ENCODE peak calls at places on chromosomes 1 and 21, in seven cellular contexts. One of them, this sample, is unnamed.

GRCh38 chr1:219324629-219325367 is 151.1 kb downstream of the LYPLAL1 start:
- DNase-seq in HCT116: peak
- DNase-seq in K562: no peak
- DNase-seq in GM12878: no peak
- DNase-seq in H1: no peak
- DNase-seq in HepG2: no peak
- DNase-seq in SK-N-SH: no peak
- DNase-seq in this sample: peak

GRCh38 chr1:7403265-7404045 is 367.6 kb upstream of the VAMP3 start:
- DNase-seq in HCT116: no peak
- DNase-seq in K562: no peak
- DNase-seq in GM12878: peak
- DNase-seq in H1: peak
- DNase-seq in HepG2: no peak
- DNase-seq in SK-N-SH: no peak
- DNase-seq in this sample: no peak

GRCh38 chr1:4724001-4724400 is 69.6 kb downstream of the AJAP1 start:
- DNase-seq in HCT116: no peak
- DNase-seq in K562: no peak
- DNase-seq in GM12878: no peak
- DNase-seq in H1: no peak
- DNase-seq in HepG2: no peak
- DNase-seq in SK-N-SH: no peak
- DNase-seq in this sample: no peak

GRCh38 chr1:63611231-63611630 is 18.0 kb downstream of the PGM1 start:
- DNase-seq in HCT116: no peak
- DNase-seq in K562: no peak
- DNase-seq in GM12878: no peak
- DNase-seq in H1: no peak
- DNase-seq in HepG2: no peak
- DNase-seq in SK-N-SH: no peak
- DNase-seq in this sample: no peak

GRCh38 chr1:214440219-214440965 is 111.0 kb downstream of the PTPN14 start:
- DNase-seq in HCT116: no peak
- DNase-seq in K562: no peak
- DNase-seq in GM12878: no peak
- DNase-seq in H1: no peak
- DNase-seq in HepG2: no peak
- DNase-seq in SK-N-SH: no peak
- DNase-seq in this sample: no peak

GRCh38 chr1:156870734-156871133 is 10.1 kb downstream of the NTRK1 start:
- DNase-seq in HCT116: no peak
- DNase-seq in K562: no peak
- DNase-seq in GM12878: no peak
- DNase-seq in H1: no peak
- DNase-seq in HepG2: no peak
- DNase-seq in SK-N-SH: no peak
- DNase-seq in this sample: no peak

GRCh38 chr21:44706706-44707615 is 4.4 kb downstream of the TSPEAR start:
- DNase-seq in HCT116: no peak
- DNase-seq in K562: no peak
- DNase-seq in GM12878: no peak
- DNase-seq in H1: peak
- DNase-seq in HepG2: no peak
- DNase-seq in SK-N-SH: peak
- DNase-seq in this sample: no peak

GRCh38 chr1:234958702-234959649 is 169.7 kb downstream of the TOMM20 start:
- DNase-seq in HCT116: no peak
- DNase-seq in K562: no peak
- DNase-seq in GM12878: no peak
- DNase-seq in H1: peak
- DNase-seq in HepG2: no peak
- DNase-seq in SK-N-SH: no peak
- DNase-seq in this sample: no peak

GRCh38 chr1:12282142-12282541 is 52.3 kb downstream of the VPS13D start:
- DNase-seq in HCT116: no peak
- DNase-seq in K562: no peak
- DNase-seq in GM12878: no peak
- DNase-seq in H1: no peak
- DNase-seq in HepG2: no peak
- DNase-seq in SK-N-SH: no peak
- DNase-seq in this sample: no peak

GRCh38 chr21:41095983-41096382 is 72.0 kb upstream of the BACE2 start:
- DNase-seq in HCT116: no peak
- DNase-seq in K562: no peak
- DNase-seq in GM12878: no peak
- DNase-seq in H1: no peak
- DNase-seq in HepG2: no peak
- DNase-seq in SK-N-SH: no peak
- DNase-seq in this sample: no peak

GRCh38 chr1:25836695-25837094 is 16.9 kb downstream of the MTFR1L start:
- DNase-seq in HCT116: no peak
- DNase-seq in K562: peak
- DNase-seq in GM12878: no peak
- DNase-seq in H1: no peak
- DNase-seq in HepG2: no peak
- DNase-seq in SK-N-SH: no peak
- DNase-seq in this sample: no peak

GRCh38 chr1:156113263-156114004 is 1.1 kb upstream of the LMNA start:
- DNase-seq in HCT116: no peak
- DNase-seq in K562: no peak
- DNase-seq in GM12878: no peak
- DNase-seq in H1: no peak
- DNase-seq in HepG2: no peak
- DNase-seq in SK-N-SH: peak
- DNase-seq in this sample: no peak

GRCh38 chr1:214941061-214941460 is 141.5 kb upstream of the KCNK2 start:
- DNase-seq in HCT116: no peak
- DNase-seq in K562: no peak
- DNase-seq in GM12878: no peak
- DNase-seq in H1: no peak
- DNase-seq in HepG2: no peak
- DNase-seq in SK-N-SH: no peak
- DNase-seq in this sample: no peak

GRCh38 chr1:180962178-180962577 is 49.5 kb downstream of the KIAA1614 start:
- DNase-seq in HCT116: no peak
- DNase-seq in K562: no peak
- DNase-seq in GM12878: no peak
- DNase-seq in H1: no peak
- DNase-seq in HepG2: no peak
- DNase-seq in SK-N-SH: no peak
- DNase-seq in this sample: no peak

GRCh38 chr1:16073490-16074104 is at the start of gene FAM131C:
- DNase-seq in HCT116: no peak
- DNase-seq in K562: peak
- DNase-seq in GM12878: no peak
- DNase-seq in H1: peak
- DNase-seq in HepG2: no peak
- DNase-seq in SK-N-SH: peak
- DNase-seq in this sample: peak

GRCh38 chr1:201123866-201124265 is 3.1 kb downstream of the ASCL5 start:
- DNase-seq in HCT116: no peak
- DNase-seq in K562: no peak
- DNase-seq in GM12878: no peak
- DNase-seq in H1: no peak
- DNase-seq in HepG2: no peak
- DNase-seq in SK-N-SH: no peak
- DNase-seq in this sample: no peak

GRCh38 chr1:241063281-241063680 is 293.7 kb downstream of the RGS7 start:
- DNase-seq in HCT116: no peak
- DNase-seq in K562: no peak
- DNase-seq in GM12878: no peak
- DNase-seq in H1: no peak
- DNase-seq in HepG2: no peak
- DNase-seq in SK-N-SH: no peak
- DNase-seq in this sample: no peak

DNA sequence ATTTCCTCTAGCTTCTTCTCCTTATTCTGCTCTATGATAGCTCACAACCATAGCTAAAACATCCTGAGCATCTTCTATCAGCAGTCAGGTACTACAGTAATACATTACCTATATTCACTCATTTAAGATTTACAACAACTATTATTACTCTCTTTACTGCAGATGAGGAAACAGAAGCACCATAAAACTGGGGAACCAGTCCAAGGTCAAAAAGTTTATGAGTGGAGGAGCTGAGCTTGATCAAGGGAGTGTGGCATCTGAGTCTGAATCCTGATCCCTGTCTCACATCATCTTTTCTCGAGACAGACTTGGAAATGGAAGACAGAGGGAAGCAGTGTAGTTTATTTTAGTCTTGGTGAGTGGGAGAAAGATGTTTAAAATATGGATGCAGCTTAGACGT is 288.6 kb downstream of the RGS7 start:
- DNase-seq in HCT116: no peak
- DNase-seq in K562: no peak
- DNase-seq in GM12878: no peak
- DNase-seq in H1: no peak
- DNase-seq in HepG2: no peak
- DNase-seq in SK-N-SH: no peak
- DNase-seq in this sample: no peak
- TF ChIP-seq JUND in HCT116: no peak
- TF ChIP-seq JUND in K562: no peak
- TF ChIP-seq JUND in GM12878: no peak
- TF ChIP-seq JUND in H1: no peak
- TF ChIP-seq JUND in HepG2: no peak
- TF ChIP-seq JUND in SK-N-SH: no peak
- TF ChIP-seq JUND in this sample: no peak

GRCh38 chr1:153380711-153381110 is 5.3 kb upstream of the S100A12 start:
- DNase-seq in HCT116: no peak
- DNase-seq in K562: no peak
- DNase-seq in GM12878: no peak
- DNase-seq in H1: no peak
- DNase-seq in HepG2: no peak
- DNase-seq in SK-N-SH: no peak
- DNase-seq in this sample: no peak

GRCh38 chr1:153379591-153379990 is 4.2 kb upstream of the S100A12 start:
- DNase-seq in HCT116: no peak
- DNase-seq in K562: no peak
- DNase-seq in GM12878: no peak
- DNase-seq in H1: no peak
- DNase-seq in HepG2: no peak
- DNase-seq in SK-N-SH: no peak
- DNase-seq in this sample: no peak

GRCh38 chr1:153371231-153371630 is 4.2 kb downstream of the S100A12 start:
- DNase-seq in HCT116: no peak
- DNase-seq in K562: no peak
- DNase-seq in GM12878: no peak
- DNase-seq in H1: no peak
- DNase-seq in HepG2: no peak
- DNase-seq in SK-N-SH: no peak
- DNase-seq in this sample: no peak

GRCh38 chr1:153374077-153374476 is 1.3 kb downstream of the S100A12 start:
- DNase-seq in HCT116: no peak
- DNase-seq in K562: no peak
- DNase-seq in GM12878: no peak
- DNase-seq in H1: no peak
- DNase-seq in HepG2: no peak
- DNase-seq in SK-N-SH: no peak
- DNase-seq in this sample: no peak

GRCh38 chr1:153375511-153375910 is at the start of gene S100A12:
- DNase-seq in HCT116: no peak
- DNase-seq in K562: no peak
- DNase-seq in GM12878: no peak
- DNase-seq in H1: no peak
- DNase-seq in HepG2: no peak
- DNase-seq in SK-N-SH: no peak
- DNase-seq in this sample: no peak
- TF ChIP-seq JUND in HCT116: no peak
- TF ChIP-seq JUND in K562: no peak
- TF ChIP-seq JUND in GM12878: no peak
- TF ChIP-seq JUND in H1: no peak
- TF ChIP-seq JUND in HepG2: no peak
- TF ChIP-seq JUND in SK-N-SH: no peak
- TF ChIP-seq JUND in this sample: no peak

GRCh38 chr21:36964398-36964797 is 2.1 kb downstream of the HLCS start:
- DNase-seq in HCT116: no peak
- DNase-seq in K562: no peak
- DNase-seq in GM12878: no peak
- DNase-seq in H1: no peak
- DNase-seq in HepG2: no peak
- DNase-seq in SK-N-SH: no peak
- DNase-seq in this sample: no peak

GRCh38 chr21:36960676-36961284 is 5.7 kb downstream of the HLCS start:
- DNase-seq in HCT116: no peak
- DNase-seq in K562: no peak
- DNase-seq in GM12878: no peak
- DNase-seq in H1: no peak
- DNase-seq in HepG2: no peak
- DNase-seq in SK-N-SH: no peak
- DNase-seq in this sample: no peak

GRCh38 chr21:36955783-36956182 is 10.7 kb downstream of the HLCS start:
- DNase-seq in HCT116: no peak
- DNase-seq in K562: no peak
- DNase-seq in GM12878: no peak
- DNase-seq in H1: no peak
- DNase-seq in HepG2: no peak
- DNase-seq in SK-N-SH: no peak
- DNase-seq in this sample: no peak

GRCh38 chr21:36962098-36962780 is 4.2 kb downstream of the HLCS start:
- DNase-seq in HCT116: no peak
- DNase-seq in K562: no peak
- DNase-seq in GM12878: no peak
- DNase-seq in H1: no peak
- DNase-seq in HepG2: no peak
- DNase-seq in SK-N-SH: peak
- DNase-seq in this sample: no peak

DNA sequence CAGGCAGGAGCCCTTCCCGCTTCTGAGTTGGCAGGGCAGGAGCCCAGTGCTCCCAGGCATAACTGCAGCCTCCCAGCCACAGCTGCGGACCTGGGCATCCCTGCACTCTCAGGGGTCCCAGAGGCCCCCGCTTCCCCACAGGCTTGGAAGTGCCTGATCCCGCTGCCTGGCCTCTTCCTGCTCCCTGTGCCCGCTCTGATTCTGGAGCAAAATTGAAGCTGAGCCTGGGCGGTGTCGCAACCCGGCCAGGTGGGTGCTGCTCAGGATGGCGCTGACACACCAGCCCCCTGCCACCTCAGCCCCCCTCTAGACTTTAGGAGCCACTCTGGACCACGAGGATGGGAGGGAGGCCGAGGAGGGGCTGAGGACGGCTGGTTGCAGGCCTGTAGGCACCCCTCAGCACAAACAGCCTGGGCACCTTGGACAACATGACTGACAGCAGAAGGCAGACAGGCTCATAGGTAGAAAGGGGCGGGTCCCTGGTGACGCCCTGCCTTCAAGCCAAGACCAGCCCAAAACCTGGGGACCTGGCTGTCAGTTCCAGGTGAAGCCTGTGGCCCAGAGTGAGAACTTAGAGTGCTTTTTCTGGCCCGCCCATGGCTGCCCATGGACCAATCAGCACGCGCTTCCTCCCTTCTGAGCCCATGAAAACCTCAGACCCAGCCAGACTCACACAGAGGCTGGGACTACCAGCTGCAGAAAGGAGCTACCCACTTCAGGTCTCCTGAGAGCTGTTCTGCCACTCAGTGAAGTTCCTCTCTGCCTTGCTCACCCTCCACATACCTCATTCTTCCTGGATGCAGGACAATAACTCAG is 7.2 kb downstream of the HLCS start:
- DNase-seq in HCT116: no peak
- DNase-seq in K562: no peak
- DNase-seq in GM12878: no peak
- DNase-seq in H1: peak
- DNase-seq in HepG2: no peak
- DNase-seq in SK-N-SH: no peak
- DNase-seq in this sample: no peak
- TF ChIP-seq JUND in HCT116: no peak
- TF ChIP-seq JUND in K562: no peak
- TF ChIP-seq JUND in GM12878: no peak
- TF ChIP-seq JUND in H1: no peak
- TF ChIP-seq JUND in HepG2: no peak
- TF ChIP-seq JUND in SK-N-SH: no peak
- TF ChIP-seq JUND in this sample: no peak

GRCh38 chr1:30721311-30722174 is 1.8 kb downstream of the MATN1 start:
- DNase-seq in HCT116: no peak
- DNase-seq in K562: no peak
- DNase-seq in GM12878: no peak
- DNase-seq in H1: no peak
- DNase-seq in HepG2: no peak
- DNase-seq in SK-N-SH: no peak
- DNase-seq in this sample: no peak
- TF ChIP-seq JUND in HCT116: no peak
- TF ChIP-seq JUND in K562: no peak
- TF ChIP-seq JUND in GM12878: no peak
- TF ChIP-seq JUND in H1: no peak
- TF ChIP-seq JUND in HepG2: no peak
- TF ChIP-seq JUND in SK-N-SH: no peak
- TF ChIP-seq JUND in this sample: no peak